ENCODE peak calls at places on chromosomes 3 and 15, in six cellular contexts. One of them, this sample, is unnamed.

GRCh38 chr3:13022348-13023250 is 50.6 kb downstream of the IQSEC1 start:
- DNase-seq in WTC11: peak; percentile 56
- DNase-seq in MCF 10A: peak; percentile 80
- DNase-seq in progenitor cell of endocrine pancreas: no peak
- DNase-seq in fibroblast of mammary gland: peak; percentile 86
- DNase-seq in fibroblast of the aortic adventitia: peak; percentile 90
- DNase-seq in this sample: no peak

GRCh38 chr3:46709147-46709654 is 8.0 kb downstream of the TMIE start:
- DNase-seq in WTC11: no peak
- DNase-seq in MCF 10A: no peak
- DNase-seq in progenitor cell of endocrine pancreas: no peak
- DNase-seq in fibroblast of mammary gland: no peak
- DNase-seq in fibroblast of the aortic adventitia: no peak
- DNase-seq in this sample: no peak

GRCh38 chr3:123036352-123037014 is 8.9 kb upstream of the SEMA5B start:
- DNase-seq in WTC11: no peak
- DNase-seq in MCF 10A: peak; percentile 89
- DNase-seq in progenitor cell of endocrine pancreas: no peak
- DNase-seq in fibroblast of mammary gland: peak; percentile 80
- DNase-seq in fibroblast of the aortic adventitia: peak; percentile 85
- DNase-seq in this sample: peak; percentile 84

GRCh38 chr3:196322-197153 is at the start of gene CHL1:
- DNase-seq in WTC11: no peak
- DNase-seq in MCF 10A: no peak
- DNase-seq in progenitor cell of endocrine pancreas: peak; percentile 34
- DNase-seq in fibroblast of mammary gland: no peak
- DNase-seq in fibroblast of the aortic adventitia: no peak
- DNase-seq in this sample: no peak

GRCh38 chr3:172380632-172381031 is 67.6 kb downstream of the GHSR start:
- DNase-seq in WTC11: no peak
- DNase-seq in MCF 10A: no peak
- DNase-seq in progenitor cell of endocrine pancreas: no peak
- DNase-seq in fibroblast of mammary gland: no peak
- DNase-seq in fibroblast of the aortic adventitia: no peak
- DNase-seq in this sample: no peak

GRCh38 chr15:77083381-77084160 is 12.7 kb upstream of the TSPAN3 start:
- DNase-seq in WTC11: peak; percentile 75
- DNase-seq in MCF 10A: peak; percentile 81
- DNase-seq in progenitor cell of endocrine pancreas: peak; percentile 30
- DNase-seq in fibroblast of mammary gland: peak; percentile 61
- DNase-seq in fibroblast of the aortic adventitia: peak; percentile 57
- DNase-seq in this sample: peak; percentile 84

GRCh38 chr3:198081421-198081844 is 121.4 kb downstream of the LMLN start:
- DNase-seq in WTC11: peak; percentile 36
- DNase-seq in MCF 10A: no peak
- DNase-seq in progenitor cell of endocrine pancreas: peak; percentile 15
- DNase-seq in fibroblast of mammary gland: no peak
- DNase-seq in fibroblast of the aortic adventitia: no peak
- DNase-seq in this sample: no peak

GRCh38 chr3:129330413-129330812 is 51.7 kb downstream of the HMCES start:
- DNase-seq in WTC11: no peak
- DNase-seq in MCF 10A: no peak
- DNase-seq in progenitor cell of endocrine pancreas: no peak
- DNase-seq in fibroblast of mammary gland: no peak
- DNase-seq in fibroblast of the aortic adventitia: no peak
- DNase-seq in this sample: no peak

GRCh38 chr3:132064114-132064513 is 29.3 kb upstream of the CPNE4 start:
- DNase-seq in WTC11: peak; percentile 48
- DNase-seq in MCF 10A: no peak
- DNase-seq in progenitor cell of endocrine pancreas: no peak
- DNase-seq in fibroblast of mammary gland: no peak
- DNase-seq in fibroblast of the aortic adventitia: no peak
- DNase-seq in this sample: no peak

GRCh38 chr3:188546835-188547670 is 393.1 kb downstream of the LPP start:
- DNase-seq in WTC11: no peak
- DNase-seq in MCF 10A: peak; percentile 38
- DNase-seq in progenitor cell of endocrine pancreas: no peak
- DNase-seq in fibroblast of mammary gland: peak; percentile 45
- DNase-seq in fibroblast of the aortic adventitia: peak; percentile 35
- DNase-seq in this sample: peak; percentile 73

GRCh38 chr3:190053919-190054672 is 66.6 kb downstream of the P3H2 start:
- DNase-seq in WTC11: no peak
- DNase-seq in MCF 10A: peak; percentile 42
- DNase-seq in progenitor cell of endocrine pancreas: no peak
- DNase-seq in fibroblast of mammary gland: peak; percentile 90
- DNase-seq in fibroblast of the aortic adventitia: peak; percentile 73
- DNase-seq in this sample: peak; percentile 80

GRCh38 chr3:181660337-181660736 is 51.4 kb upstream of the SOX2 start:
- DNase-seq in WTC11: no peak
- DNase-seq in MCF 10A: no peak
- DNase-seq in progenitor cell of endocrine pancreas: no peak
- DNase-seq in fibroblast of mammary gland: no peak
- DNase-seq in fibroblast of the aortic adventitia: no peak
- DNase-seq in this sample: no peak

GRCh38 chr15:31361764-31362120 is 35.1 kb downstream of the KLF13 start:
- DNase-seq in WTC11: no peak
- DNase-seq in MCF 10A: peak; percentile 16
- DNase-seq in progenitor cell of endocrine pancreas: no peak
- DNase-seq in fibroblast of mammary gland: no peak
- DNase-seq in fibroblast of the aortic adventitia: no peak
- DNase-seq in this sample: no peak

GRCh38 chr15:73680545-73680944 is 3.6 kb upstream of the CD276 start:
- DNase-seq in WTC11: no peak
- DNase-seq in MCF 10A: no peak
- DNase-seq in progenitor cell of endocrine pancreas: no peak
- DNase-seq in fibroblast of mammary gland: no peak
- DNase-seq in fibroblast of the aortic adventitia: no peak
- DNase-seq in this sample: no peak

GRCh38 chr3:55893045-55893664 is 406.0 kb upstream of the WNT5A start:
- DNase-seq in WTC11: no peak
- DNase-seq in MCF 10A: peak; percentile 18
- DNase-seq in progenitor cell of endocrine pancreas: no peak
- DNase-seq in fibroblast of mammary gland: no peak
- DNase-seq in fibroblast of the aortic adventitia: no peak
- DNase-seq in this sample: peak; percentile 46
- TF ChIP-seq CTCF in WTC11: no peak
- TF ChIP-seq CTCF in MCF 10A: no peak
- TF ChIP-seq CTCF in progenitor cell of endocrine pancreas: no peak
- TF ChIP-seq CTCF in fibroblast of mammary gland: no peak
- TF ChIP-seq CTCF in fibroblast of the aortic adventitia: no peak
- TF ChIP-seq CTCF in this sample: no peak

GRCh38 chr3:126692858-126693257 is 11.2 kb upstream of the CHCHD6 start:
- DNase-seq in WTC11: no peak
- DNase-seq in MCF 10A: no peak
- DNase-seq in progenitor cell of endocrine pancreas: no peak
- DNase-seq in fibroblast of mammary gland: no peak
- DNase-seq in fibroblast of the aortic adventitia: no peak
- DNase-seq in this sample: no peak
- TF ChIP-seq CTCF in WTC11: no peak
- TF ChIP-seq CTCF in MCF 10A: no peak
- TF ChIP-seq CTCF in progenitor cell of endocrine pancreas: peak; percentile 34
- TF ChIP-seq CTCF in fibroblast of mammary gland: no peak
- TF ChIP-seq CTCF in fibroblast of the aortic adventitia: no peak
- TF ChIP-seq CTCF in this sample: no peak

DNA sequence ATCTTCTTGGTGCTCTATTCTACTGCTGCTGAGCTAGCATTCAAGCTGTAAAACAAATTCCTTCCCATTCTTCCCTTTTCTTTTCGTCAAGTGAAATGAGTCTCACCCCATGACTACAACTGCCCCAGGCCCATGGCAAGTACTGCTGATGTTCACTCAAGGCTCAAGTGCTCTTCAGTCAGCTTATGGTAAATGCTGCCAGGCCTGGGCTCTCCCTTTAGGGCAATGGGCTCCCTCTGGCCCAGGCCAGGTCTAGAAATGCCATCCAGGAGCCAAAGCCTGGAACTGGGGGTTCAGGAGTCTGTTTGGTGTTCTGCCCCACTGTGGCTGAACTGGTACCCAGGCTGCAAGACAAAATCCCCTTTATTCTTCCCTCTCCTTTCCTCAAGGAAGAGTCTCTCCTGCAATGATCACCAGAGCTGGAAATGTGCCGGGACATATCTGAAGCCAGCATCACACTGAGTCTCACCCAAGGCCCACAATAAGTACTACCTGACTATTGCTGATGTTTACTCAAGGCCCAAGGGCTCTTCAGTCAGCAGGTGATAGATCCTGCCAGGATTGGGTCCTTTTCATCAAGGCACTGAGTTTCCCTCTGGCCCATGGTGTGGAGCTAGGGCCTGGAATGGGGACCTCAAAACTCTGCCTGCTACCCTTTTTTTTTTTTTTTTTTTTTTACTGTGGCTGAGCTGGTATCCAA is 205.0 kb upstream of the STAC start:
- DNase-seq in WTC11: no peak
- DNase-seq in MCF 10A: no peak
- DNase-seq in progenitor cell of endocrine pancreas: no peak
- DNase-seq in fibroblast of mammary gland: no peak
- DNase-seq in fibroblast of the aortic adventitia: no peak
- DNase-seq in this sample: no peak
- TF ChIP-seq CTCF in WTC11: no peak
- TF ChIP-seq CTCF in MCF 10A: no peak
- TF ChIP-seq CTCF in progenitor cell of endocrine pancreas: no peak
- TF ChIP-seq CTCF in fibroblast of mammary gland: no peak
- TF ChIP-seq CTCF in fibroblast of the aortic adventitia: no peak
- TF ChIP-seq CTCF in this sample: no peak

GRCh38 chr3:53131136-53131495 is 881 bp upstream of the RFT1 start:
- DNase-seq in WTC11: no peak
- DNase-seq in MCF 10A: no peak
- DNase-seq in progenitor cell of endocrine pancreas: no peak
- DNase-seq in fibroblast of mammary gland: no peak
- DNase-seq in fibroblast of the aortic adventitia: no peak
- DNase-seq in this sample: no peak

GRCh38 chr3:53132347-53132746 is 2.1 kb upstream of the RFT1 start:
- DNase-seq in WTC11: no peak
- DNase-seq in MCF 10A: no peak
- DNase-seq in progenitor cell of endocrine pancreas: no peak
- DNase-seq in fibroblast of mammary gland: no peak
- DNase-seq in fibroblast of the aortic adventitia: no peak
- DNase-seq in this sample: no peak

GRCh38 chr3:53126646-53127045 is 3.6 kb downstream of the RFT1 start:
- DNase-seq in WTC11: no peak
- DNase-seq in MCF 10A: no peak
- DNase-seq in progenitor cell of endocrine pancreas: no peak
- DNase-seq in fibroblast of mammary gland: no peak
- DNase-seq in fibroblast of the aortic adventitia: no peak
- DNase-seq in this sample: no peak

GRCh38 chr3:53129344-53129743 is 891 bp downstream of the RFT1 start:
- DNase-seq in WTC11: no peak
- DNase-seq in MCF 10A: no peak
- DNase-seq in progenitor cell of endocrine pancreas: no peak
- DNase-seq in fibroblast of mammary gland: no peak
- DNase-seq in fibroblast of the aortic adventitia: no peak
- DNase-seq in this sample: no peak

GRCh38 chr3:53130179-53131135 is at the start of gene RFT1:
- DNase-seq in WTC11: peak; percentile 98
- DNase-seq in MCF 10A: peak; percentile 98
- DNase-seq in progenitor cell of endocrine pancreas: peak; percentile 95
- DNase-seq in fibroblast of mammary gland: peak; percentile 93
- DNase-seq in fibroblast of the aortic adventitia: peak; percentile 95
- DNase-seq in this sample: peak; percentile 86
- TF ChIP-seq CTCF in WTC11: no peak
- TF ChIP-seq CTCF in MCF 10A: no peak
- TF ChIP-seq CTCF in progenitor cell of endocrine pancreas: peak; percentile 35
- TF ChIP-seq CTCF in fibroblast of mammary gland: no peak
- TF ChIP-seq CTCF in fibroblast of the aortic adventitia: peak; percentile 14
- TF ChIP-seq CTCF in this sample: peak; percentile 15

GRCh38 chr3:38136272-38136806 is 588 bp downstream of the ACAA1 start:
- DNase-seq in WTC11: no peak
- DNase-seq in MCF 10A: no peak
- DNase-seq in progenitor cell of endocrine pancreas: no peak
- DNase-seq in fibroblast of mammary gland: peak; percentile 38
- DNase-seq in fibroblast of the aortic adventitia: peak; percentile 14
- DNase-seq in this sample: no peak

GRCh38 chr3:38139191-38139590 is 730 bp downstream of the MYD88 start:
- DNase-seq in WTC11: no peak
- DNase-seq in MCF 10A: no peak
- DNase-seq in progenitor cell of endocrine pancreas: no peak
- DNase-seq in fibroblast of mammary gland: no peak
- DNase-seq in fibroblast of the aortic adventitia: no peak
- DNase-seq in this sample: no peak

GRCh38 chr3:38137615-38138346 is 680 bp upstream of the MYD88 start:
- DNase-seq in WTC11: peak; percentile 52
- DNase-seq in MCF 10A: no peak
- DNase-seq in progenitor cell of endocrine pancreas: no peak
- DNase-seq in fibroblast of mammary gland: no peak
- DNase-seq in fibroblast of the aortic adventitia: no peak
- DNase-seq in this sample: no peak

GRCh38 chr3:38138347-38139190 is at the start of gene MYD88:
- DNase-seq in WTC11: peak; percentile 77
- DNase-seq in MCF 10A: peak; percentile 59
- DNase-seq in progenitor cell of endocrine pancreas: peak; percentile 43
- DNase-seq in fibroblast of mammary gland: peak; percentile 43
- DNase-seq in fibroblast of the aortic adventitia: peak; percentile 51
- DNase-seq in this sample: no peak

GRCh38 chr3:38136807-38137614 is at the start of gene ACAA1:
- DNase-seq in WTC11: peak; percentile 100
- DNase-seq in MCF 10A: peak; percentile 99
- DNase-seq in progenitor cell of endocrine pancreas: peak; percentile 96
- DNase-seq in fibroblast of mammary gland: peak; percentile 98
- DNase-seq in fibroblast of the aortic adventitia: peak; percentile 98
- DNase-seq in this sample: peak; percentile 98
- TF ChIP-seq CTCF in WTC11: no peak
- TF ChIP-seq CTCF in MCF 10A: no peak
- TF ChIP-seq CTCF in progenitor cell of endocrine pancreas: no peak
- TF ChIP-seq CTCF in fibroblast of mammary gland: no peak
- TF ChIP-seq CTCF in fibroblast of the aortic adventitia: no peak
- TF ChIP-seq CTCF in this sample: no peak

GRCh38 chr3:175940243-175940642 is 1081.1 kb downstream of the NAALADL2 start:
- DNase-seq in WTC11: no peak
- DNase-seq in MCF 10A: no peak
- DNase-seq in progenitor cell of endocrine pancreas: no peak
- DNase-seq in fibroblast of mammary gland: no peak
- DNase-seq in fibroblast of the aortic adventitia: no peak
- DNase-seq in this sample: peak; percentile 1

GRCh38 chr3:175941352-175941751 is 1082.2 kb downstream of the NAALADL2 start:
- DNase-seq in WTC11: peak; percentile 62
- DNase-seq in MCF 10A: no peak
- DNase-seq in progenitor cell of endocrine pancreas: no peak
- DNase-seq in fibroblast of mammary gland: peak; percentile 20
- DNase-seq in fibroblast of the aortic adventitia: peak; percentile 6
- DNase-seq in this sample: peak; percentile 13

DNA sequence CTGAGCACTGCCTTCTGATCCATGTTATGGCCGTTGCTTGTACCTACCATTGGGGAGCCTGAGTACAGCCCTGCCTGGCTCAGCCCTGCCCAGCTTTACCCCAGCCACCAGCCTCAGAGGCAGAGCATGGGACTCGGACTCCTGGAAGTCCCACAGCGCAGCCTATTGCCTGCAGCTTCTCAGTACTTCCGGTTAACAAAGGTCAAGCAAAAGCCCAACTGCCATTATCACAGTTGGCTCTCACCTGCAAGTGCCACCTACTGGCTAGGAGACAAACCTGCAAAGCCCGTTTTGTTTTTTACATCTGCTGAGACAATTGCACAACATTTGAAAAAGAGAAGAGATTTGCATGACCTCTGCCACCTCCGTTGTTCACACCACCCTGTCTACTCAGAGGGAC is 1081.7 kb downstream of the NAALADL2 start:
- DNase-seq in WTC11: peak; percentile 70
- DNase-seq in MCF 10A: no peak
- DNase-seq in progenitor cell of endocrine pancreas: no peak
- DNase-seq in fibroblast of mammary gland: no peak
- DNase-seq in fibroblast of the aortic adventitia: no peak
- DNase-seq in this sample: peak; percentile 17
- TF ChIP-seq CTCF in WTC11: no peak
- TF ChIP-seq CTCF in MCF 10A: no peak
- TF ChIP-seq CTCF in progenitor cell of endocrine pancreas: no peak
- TF ChIP-seq CTCF in fibroblast of mammary gland: no peak
- TF ChIP-seq CTCF in fibroblast of the aortic adventitia: no peak
- TF ChIP-seq CTCF in this sample: peak; percentile 57

This sample was measured in bronchial epithelial cell.